ENCODE peak calls at places on chromosomes 13 and 19, in nine cellular contexts. P is T-helper 2 cell, G is endothelial cell, M is smooth muscle cell of the brain vasculature, Y is cardiac septum, I is HT1080, X is chondrocyte, B is NCI-H1092, D is heart left ventricle. F is an unnamed sample.

GRCh38 chr19:42473686-42474085 is 30.9 kb upstream of the CXCL17 start:
- DNase-seq in M (no peak), Y (no peak), B (no peak), P (no peak), I (no peak), G (no peak), X (no peak), D (no peak), F (no peak)

GRCh38 chr13:91375119-91375729 is 23.2 kb upstream of the GPC5 start:
- DNase-seq in Y (no peak), X (no peak), D (no peak), I (no peak), M (no peak), P (no peak), B (no peak), G (no peak), F (no peak)

GRCh38 chr19:35488677-35489076 is 1.6 kb downstream of the KRTDAP start:
- DNase-seq in B (no peak), X (no peak), Y (no peak), I (no peak), D (no peak), G (no peak), M (no peak), P (no peak), F (no peak)

GRCh38 chr13:64755961-64756360 is 2474.2 kb downstream of the PCDH9 start:
- DNase-seq in G (no peak), P (no peak), X (no peak), I (no peak), B (no peak), D (no peak), M (no peak), Y (no peak), F (no peak)

GRCh38 chr13:100234524-100235136 is 145.7 kb downstream of the PCCA start:
- DNase-seq in X (no peak), P (no peak), D (no peak), G (no peak), M (no peak), B (no peak), I (peak), Y (no peak), F (no peak)

GRCh38 chr19:10654610-10655456 is 687 bp downstream of the ILF3 start:
- DNase-seq in P (peak), M (no peak), I (peak), G (peak), X (peak), Y (peak), B (peak), D (peak), F (no peak)

GRCh38 chr19:6221220-6221877 is 58.4 kb downstream of the MLLT1 start:
- DNase-seq in G (no peak), B (no peak), Y (no peak), P (no peak), M (no peak), D (peak), X (no peak), I (no peak), F (no peak)

GRCh38 chr19:21134934-21135366 is 6.9 kb upstream of the ZNF431 start:
- DNase-seq in M (no peak), X (no peak), Y (no peak), P (no peak), G (no peak), D (no peak), I (no peak), B (no peak), F (no peak)

GRCh38 chr19:56538761-56539263 is at the start of gene ZFP28:
- DNase-seq in I (no peak), G (no peak), X (no peak), D (peak), P (no peak), Y (peak), B (no peak), M (no peak), F (no peak)

GRCh38 chr13:64556391-64556790 is 2673.7 kb downstream of the PCDH9 start:
- DNase-seq in Y (no peak), G (no peak), I (no peak), X (no peak), D (no peak), M (no peak), B (no peak), P (no peak), F (no peak)

GRCh38 chr19:35436477-35437141 is 11.4 kb upstream of the FFAR2 start:
- DNase-seq in G (no peak), P (no peak), B (no peak), X (no peak), Y (no peak), D (no peak), I (peak), M (no peak), F (no peak)

GRCh38 chr19:40267601-40267997 is 17.5 kb downstream of the AKT2 start:
- DNase-seq in I (no peak), G (no peak), D (no peak), Y (no peak), B (no peak), X (no peak), P (no peak), M (no peak), F (no peak)

F was measured in amniotic stem cell.